ENCODE peak calls at places on chromosome 3, in six cellular contexts. Y is GM12878, Z is HCT116, T is HepG2, N is upper lobe of left lung, A is K562. C is an unnamed sample.

GRCh38 chr3:108780235-108780634 is 23.0 kb upstream of the RETNLB start:
- ATAC-seq in Y (no peak), Z (no peak), T (no peak), N (no peak), A (no peak), C (no peak)

GRCh38 chr3:191882289-191882688 is 421.3 kb downstream of the PYDC2 start:
- ATAC-seq in Y (no peak), Z (no peak), T (no peak), N (no peak), A (no peak), C (no peak)

GRCh38 chr3:107756649-107757048 is 233.9 kb downstream of the BBX start:
- ATAC-seq in Y (no peak), Z (no peak), T (no peak), N (no peak), A (no peak), C (no peak)

GRCh38 chr3:10378246-10378645 is 57.3 kb upstream of the SEC13 start:
- ATAC-seq in Y (no peak), Z (no peak), T (no peak), N (no peak), A (no peak), C (no peak)

GRCh38 chr3:151278223-151278622 is at the start of gene P2RY14:
- ATAC-seq in Y (peak; percentile 23), Z (no peak), T (no peak), N (peak; percentile 78), A (no peak), C (no peak)

GRCh38 chr3:24683090-24683489 is 188.4 kb upstream of the THRB start:
- ATAC-seq in Y (no peak), Z (no peak), T (peak; percentile 86), N (no peak), A (no peak), C (no peak)

GRCh38 chr3:83559082-83559481 is 1399.7 kb upstream of the CADM2 start:
- ATAC-seq in Y (peak; percentile 75), Z (no peak), T (no peak), N (no peak), A (no peak), C (no peak)

GRCh38 chr3:180295811-180296210 is 259.1 kb upstream of the PEX5L start:
- ATAC-seq in Y (no peak), Z (no peak), T (no peak), N (no peak), A (no peak), C (no peak)

GRCh38 chr3:125684199-125684598 is 88.9 kb upstream of the OSBPL11 start:
- ATAC-seq in Y (peak; percentile 28), Z (peak; percentile 91), T (peak; percentile 90), N (peak; percentile 40), A (peak; percentile 65), C (peak; percentile 37)

GRCh38 chr3:157172746-157173145 is 12.8 kb upstream of the CCNL1 start:
- ATAC-seq in Y (no peak), Z (no peak), T (no peak), N (no peak), A (no peak), C (no peak)

GRCh38 chr3:112357888-112358287 is 24.9 kb downstream of the CD200 start:
- ATAC-seq in Y (peak; percentile 56), Z (no peak), T (no peak), N (peak; percentile 47), A (no peak), C (no peak)

GRCh38 chr3:174337227-174337626 is 521.9 kb upstream of the NAALADL2 start:
- ATAC-seq in Y (no peak), Z (no peak), T (no peak), N (peak; percentile 80), A (no peak), C (peak; percentile 50)

GRCh38 chr3:170423001-170423615 is 4.4 kb downstream of the CLDN11 start:
- ATAC-seq in Y (no peak), Z (no peak), T (no peak), N (no peak), A (no peak), C (no peak)

GRCh38 chr3:112794622-112795172 is 52.0 kb downstream of the CD200R1L start:
- ATAC-seq in Y (no peak), Z (no peak), T (no peak), N (peak; percentile 60), A (peak; percentile 69), C (no peak)

GRCh38 chr3:120496278-120496975 is 45.6 kb upstream of the FSTL1 start:
- ATAC-seq in Y (no peak), Z (no peak), T (no peak), N (peak; percentile 79), A (no peak), C (no peak)

GRCh38 chr3:129978123-129978522 is 3.6 kb downstream of the TRH start:
- ATAC-seq in Y (no peak), Z (no peak), T (no peak), N (no peak), A (no peak), C (no peak)

GRCh38 chr3:152497457-152497856 is 228.7 kb downstream of the MBNL1 start:
- ATAC-seq in Y (no peak), Z (no peak), T (no peak), N (peak; percentile 45), A (no peak), C (peak; percentile 62)

GRCh38 chr3:28218071-28218916 is 23.1 kb upstream of the CMC1 start:
- ATAC-seq in Y (peak; percentile 91), Z (no peak), T (no peak), N (no peak), A (no peak), C (no peak)

GRCh38 chr3:58206406-58207011 is 4.3 kb downstream of the DNASE1L3 start:
- ATAC-seq in Y (peak; percentile 58), Z (peak; percentile 55), T (peak; percentile 57), N (peak; percentile 39), A (peak; percentile 58), C (no peak)

GRCh38 chr3:58214484-58215316 is 3.9 kb upstream of the DNASE1L3 start:
- ATAC-seq in Y (peak; percentile 83), Z (peak; percentile 22), T (peak; percentile 55), N (peak; percentile 50), A (peak; percentile 43), C (no peak)

GRCh38 chr3:58209933-58210332 is 839 bp downstream of the DNASE1L3 start:
- ATAC-seq in Y (no peak), Z (no peak), T (no peak), N (no peak), A (no peak), C (no peak)

GRCh38 chr3:58207954-58208353 is 2.8 kb downstream of the DNASE1L3 start:
- ATAC-seq in Y (peak; percentile 19), Z (no peak), T (no peak), N (no peak), A (no peak), C (no peak)

GRCh38 chr3:58210761-58211477 is at the start of gene DNASE1L3:
- ATAC-seq in Y (no peak), Z (no peak), T (no peak), N (no peak), A (no peak), C (peak; percentile 34)
- TF ChIP-seq POLR2AphosphoS5 in Y (no peak), Z (no peak), T (no peak), N (no peak), A (no peak), C (no peak)

GRCh38 chr3:46662771-46663551 is 30.5 kb downstream of the ALS2CL start:
- ATAC-seq in Y (no peak), Z (no peak), T (no peak), N (no peak), A (no peak), C (peak; percentile 26)
- H3K27me3 ChIP-seq in Y (peaks cover 3% of the 10 kb centered on the region), Z (no peaks in the 10 kb centered on the region), T (peaks cover 3% of the 10 kb centered on the region), N (no peaks in the 10 kb centered on the region), A (peaks cover 18% of the 10 kb centered on the region), C (no peaks in the 10 kb centered on the region)

GRCh38 chr3:53129344-53129743 is 891 bp downstream of the RFT1 start:
- ATAC-seq in Y (peak; percentile 3), Z (no peak), T (no peak), N (no peak), A (peak; percentile 77), C (no peak)

GRCh38 chr3:53126646-53127045 is 3.6 kb downstream of the RFT1 start:
- ATAC-seq in Y (peak; percentile 8), Z (no peak), T (no peak), N (no peak), A (no peak), C (no peak)

GRCh38 chr3:53131136-53131495 is 881 bp upstream of the RFT1 start:
- ATAC-seq in Y (no peak), Z (no peak), T (peak; percentile 35), N (no peak), A (peak; percentile 63), C (no peak)

GRCh38 chr3:53132347-53132746 is 2.1 kb upstream of the RFT1 start:
- ATAC-seq in Y (no peak), Z (no peak), T (peak; percentile 45), N (no peak), A (no peak), C (no peak)

DNA sequence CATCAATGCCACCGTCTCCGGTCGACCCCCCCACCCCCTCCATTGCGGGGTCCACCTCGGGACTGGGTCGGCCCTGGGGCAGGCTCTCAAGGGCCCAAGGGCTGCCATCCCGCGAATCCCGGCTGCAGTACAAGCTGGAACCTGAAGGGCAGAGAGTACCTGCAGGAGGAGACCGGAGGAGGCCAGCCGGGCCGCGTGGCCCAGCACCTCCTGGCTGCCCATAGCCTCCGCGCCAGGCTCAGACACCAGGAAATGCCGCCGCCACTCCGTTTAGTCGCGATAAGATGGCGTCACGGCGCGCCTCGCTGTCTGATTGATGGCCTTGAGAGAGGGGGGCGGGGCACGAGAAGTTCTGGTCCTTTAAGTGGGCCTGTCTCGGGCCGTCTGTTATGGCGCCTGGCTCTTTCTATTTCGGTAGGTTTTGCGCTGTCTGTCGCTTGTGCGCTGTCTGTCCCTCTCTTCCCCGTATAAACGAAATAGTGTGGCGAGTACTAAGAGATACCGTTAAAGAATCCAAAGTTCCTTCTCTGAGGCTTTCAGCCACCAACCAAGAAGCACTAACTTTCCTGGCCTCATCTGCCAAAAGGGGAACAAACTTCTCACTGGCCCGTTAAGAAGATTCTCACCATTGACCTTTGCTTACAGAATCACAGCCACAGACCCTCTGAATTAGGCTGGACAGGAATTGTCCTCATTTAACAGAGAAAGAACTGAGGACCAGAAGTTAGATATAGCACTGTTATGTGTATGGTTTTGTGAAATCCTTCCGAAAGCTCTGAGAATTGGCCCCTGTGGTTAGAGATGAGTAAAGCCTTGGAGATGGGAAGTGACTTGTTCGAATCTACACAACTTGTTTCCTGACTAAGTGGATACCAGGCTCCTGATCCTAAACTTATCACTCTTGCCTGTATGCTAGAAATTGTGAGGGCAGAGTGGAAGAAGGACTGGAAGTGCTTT is at the start of gene RFT1:
- ATAC-seq in Y (peak; percentile 89), Z (peak; percentile 78), T (peak; percentile 88), N (peak; percentile 98), A (peak; percentile 86), C (peak; percentile 96)
- TF ChIP-seq POLR2A in Y (peak; percentile 98), Z (peak; percentile 89), T (peak; percentile 91), N (no peak), A (peak; percentile 87), C (peak; percentile 75)

GRCh38 chr3:13892304-13892703 is 12.4 kb upstream of the WNT7A start:
- ATAC-seq in Y (no peak), Z (no peak), T (no peak), N (no peak), A (no peak), C (no peak)

GRCh38 chr3:13888576-13888975 is 8.7 kb upstream of the WNT7A start:
- ATAC-seq in Y (no peak), Z (no peak), T (no peak), N (no peak), A (no peak), C (no peak)

GRCh38 chr3:13891017-13891392 is 11.1 kb upstream of the WNT7A start:
- ATAC-seq in Y (no peak), Z (no peak), T (no peak), N (no peak), A (no peak), C (no peak)

GRCh38 chr3:13891492-13892073 is 11.7 kb upstream of the WNT7A start:
- ATAC-seq in Y (no peak), Z (no peak), T (no peak), N (no peak), A (no peak), C (no peak)

GRCh38 chr3:13890377-13891016 is 10.6 kb upstream of the WNT7A start:
- ATAC-seq in Y (no peak), Z (no peak), T (no peak), N (no peak), A (peak; percentile 21), C (no peak)
- TF ChIP-seq POLR2AphosphoS5 in Y (no peak), Z (no peak), T (no peak), N (no peak), A (no peak), C (no peak)